ENCODE peak calls at places on chromosomes 11 and 22, in six cellular contexts. E, F, J, C, L and R are unnamed samples.

GRCh38 chr22:24427500-24428164 is at the start of gene ADORA2A:
- DNase-seq in E (no peak), F (no peak), J (no peak), C (no peak), L (no peak), R (peak; percentile 18)

GRCh38 chr11:46668480-46669085 is 31.8 kb downstream of the ARHGAP1 start:
- DNase-seq in E (no peak), F (no peak), J (no peak), C (no peak), L (no peak), R (no peak)

GRCh38 chr11:118845369-118845768 is 38.3 kb upstream of the CXCR5 start:
- DNase-seq in E (no peak), F (no peak), J (no peak), C (no peak), L (no peak), R (no peak)

GRCh38 chr22:19524170-19525115 is at the start of gene CLDN5:
- DNase-seq in E (peak; percentile 57), F (no peak), J (no peak), C (no peak), L (no peak), R (peak; percentile 51)

GRCh38 chr11:68446046-68446725 is 14.4 kb upstream of the PPP6R3 start:
- DNase-seq in E (no peak), F (no peak), J (no peak), C (no peak), L (no peak), R (no peak)

GRCh38 chr22:41367680-41368542 is 13.8 kb upstream of the TEF start:
- DNase-seq in E (no peak), F (no peak), J (peak; percentile 76), C (no peak), L (no peak), R (peak; percentile 45)

GRCh38 chr22:46948411-46949144 is 186.1 kb downstream of the TBC1D22A start:
- DNase-seq in E (no peak), F (no peak), J (no peak), C (no peak), L (no peak), R (no peak)

GRCh38 chr11:77183421-77183984 is 55.5 kb downstream of the MYO7A start:
- DNase-seq in E (no peak), F (no peak), J (no peak), C (no peak), L (no peak), R (no peak)

GRCh38 chr11:117045956-117046355 is 52.3 kb downstream of the SIK3 start:
- DNase-seq in E (no peak), F (no peak), J (no peak), C (no peak), L (no peak), R (no peak)

GRCh38 chr22:24727218-24727851 is 47.2 kb downstream of the PIWIL3 start:
- DNase-seq in E (no peak), F (peak; percentile 72), J (no peak), C (peak; percentile 16), L (peak; percentile 83), R (no peak)

GRCh38 chr11:62295504-62295903 is 3.4 kb downstream of the SCGB1D4 start:
- DNase-seq in E (peak; percentile 54), F (no peak), J (no peak), C (no peak), L (no peak), R (no peak)

GRCh38 chr11:9138612-9139579 is 47.5 kb upstream of the SCUBE2 start:
- DNase-seq in E (no peak), F (peak; percentile 75), J (peak; percentile 73), C (peak; percentile 61), L (peak; percentile 94), R (no peak)

GRCh38 chr11:1693327-1694063 is 3.5 kb upstream of the KRTAP5-6 start:
- DNase-seq in E (peak; percentile 96), F (peak; percentile 59), J (peak; percentile 66), C (peak; percentile 1), L (peak; percentile 38), R (peak; percentile 94)

GRCh38 chr11:130847517-130847916 is 68.8 kb downstream of the SNX19 start:
- DNase-seq in E (no peak), F (peak; percentile 46), J (no peak), C (peak; percentile 73), L (peak; percentile 67), R (no peak)

GRCh38 chr11:119885067-119885466 is 156.1 kb upstream of the NECTIN1 start:
- DNase-seq in E (no peak), F (no peak), J (no peak), C (no peak), L (no peak), R (no peak)

GRCh38 chr11:118202599-118203422 is 22.0 kb downstream of the JAML start:
- DNase-seq in E (no peak), F (no peak), J (no peak), C (no peak), L (no peak), R (no peak)

GRCh38 chr22:42419328-42419881 is 12.8 kb downstream of the NFAM1 start:
- DNase-seq in E (no peak), F (no peak), J (no peak), C (no peak), L (no peak), R (no peak)

GRCh38 chr22:27094633-27095308 is 437.4 kb downstream of the MIAT start:
- DNase-seq in E (no peak), F (no peak), J (no peak), C (no peak), L (no peak), R (no peak)

GRCh38 chr11:33651555-33651954 is 49.1 kb downstream of the C11orf91 start:
- DNase-seq in E (no peak), F (no peak), J (no peak), C (no peak), L (no peak), R (no peak)

GRCh38 chr22:41517172-41518047 is 26.9 kb downstream of the POLR3H start:
- DNase-seq in E (peak; percentile 80), F (no peak), J (peak; percentile 49), C (no peak), L (no peak), R (peak; percentile 85)

GRCh38 chr11:62732830-62733229 is 4.5 kb downstream of the TTC9C start:
- DNase-seq in E (no peak), F (no peak), J (no peak), C (no peak), L (no peak), R (no peak)

GRCh38 chr22:20258584-20259335 is 9.4 kb downstream of the RTN4R start:
- DNase-seq in E (peak; percentile 36), F (no peak), J (no peak), C (no peak), L (no peak), R (no peak)

GRCh38 chr22:24703101-24703500 is 71.4 kb downstream of the PIWIL3 start:
- DNase-seq in E (no peak), F (no peak), J (no peak), C (no peak), L (no peak), R (no peak)

GRCh38 chr11:3218483-3219280 is at the start of gene MRGPRG:
- DNase-seq in E (no peak), F (no peak), J (no peak), C (no peak), L (no peak), R (no peak)

GRCh38 chr22:24240381-24240780 is 4.5 kb downstream of the GGT5 start:
- DNase-seq in E (no peak), F (no peak), J (no peak), C (no peak), L (no peak), R (no peak)

GRCh38 chr11:2093575-2094353 is 45.4 kb downstream of the IGF2 start:
- DNase-seq in E (no peak), F (no peak), J (no peak), C (no peak), L (no peak), R (no peak)

GRCh38 chr11:114253771-114254170 is 42.4 kb upstream of the NNMT start:
- DNase-seq in E (no peak), F (no peak), J (no peak), C (no peak), L (no peak), R (no peak)

DNA sequence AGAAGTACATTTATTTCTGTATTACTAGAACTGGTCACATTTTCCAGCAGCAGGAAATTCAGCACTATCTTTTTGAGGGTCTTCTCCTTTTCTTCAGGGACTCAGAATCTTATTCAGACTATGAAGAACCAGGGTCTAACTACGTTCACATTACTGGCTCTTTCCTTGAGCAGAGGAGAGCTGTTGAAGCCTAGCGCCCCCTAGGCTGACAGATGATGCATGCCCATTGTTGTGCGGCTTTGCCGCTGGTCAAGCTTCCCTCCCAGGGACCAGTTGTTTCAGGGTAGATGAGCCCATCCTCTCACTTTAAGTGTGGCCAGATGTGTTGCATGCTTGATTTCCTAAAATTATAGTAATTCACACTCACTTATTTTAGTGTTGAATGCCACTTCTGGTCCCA is 168.2 kb upstream of the PDGFD start:
- DNase-seq in E (peak; percentile 53), F (peak; percentile 32), J (no peak), C (no peak), L (no peak), R (peak; percentile 66)
- TF ChIP-seq CTCF in E (peak; percentile 41), F (peak; percentile 14), J (no peak), C (no peak), L (peak; percentile 29), R (peak; percentile 38)

GRCh38 chr11:11476499-11476898 is 123.4 kb upstream of the CSNK2A3 start:
- DNase-seq in E (no peak), F (no peak), J (no peak), C (no peak), L (no peak), R (no peak)

GRCh38 chr11:11476971-11477645 is 124.1 kb upstream of the CSNK2A3 start:
- DNase-seq in E (no peak), F (no peak), J (no peak), C (no peak), L (no peak), R (no peak)

GRCh38 chr11:11478021-11478420 is 125.0 kb upstream of the CSNK2A3 start:
- DNase-seq in E (no peak), F (no peak), J (no peak), C (no peak), L (no peak), R (no peak)

GRCh38 chr11:11480951-11481350 is 127.9 kb upstream of the CSNK2A3 start:
- DNase-seq in E (no peak), F (no peak), J (no peak), C (no peak), L (no peak), R (no peak)

GRCh38 chr11:11478687-11479086 is 125.6 kb upstream of the CSNK2A3 start:
- DNase-seq in E (no peak), F (no peak), J (no peak), C (no peak), L (no peak), R (no peak)
- TF ChIP-seq CTCF in E (no peak), F (no peak), J (no peak), C (no peak), L (no peak), R (no peak)

GRCh38 chr11:4826425-4826824 is 5.3 kb downstream of the OR51F2 start:
- DNase-seq in E (no peak), F (no peak), J (no peak), C (peak; percentile 24), L (no peak), R (no peak)
- TF ChIP-seq CTCF in E (no peak), F (peak; percentile 19), J (no peak), C (peak; percentile 19), L (peak; percentile 38), R (no peak)

DNA sequence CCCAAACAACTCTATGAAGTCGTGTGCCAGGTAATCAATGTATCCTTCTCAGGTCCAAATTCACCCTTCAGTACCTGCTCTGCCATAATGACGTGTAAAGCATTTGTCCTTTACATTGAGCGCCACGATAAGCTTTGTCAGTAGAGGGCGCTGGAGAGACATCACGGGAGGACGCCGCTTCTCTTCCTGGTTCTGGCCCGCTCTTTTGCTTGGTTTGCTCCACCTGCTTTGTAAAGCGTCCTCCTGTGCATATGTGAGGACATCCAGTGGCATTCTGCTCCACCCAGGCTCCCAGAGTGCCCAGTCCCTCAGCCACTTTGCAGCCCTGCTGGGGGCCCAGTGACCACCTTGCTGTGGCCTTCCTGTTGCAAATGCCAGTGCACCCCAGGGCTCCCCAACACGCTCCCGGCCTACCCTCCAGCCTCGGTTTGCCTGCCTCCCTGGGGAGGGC is 61.1 kb downstream of the WT1 start:
- DNase-seq in E (peak; percentile 75), F (peak; percentile 19), J (no peak), C (no peak), L (peak; percentile 13), R (peak; percentile 61)
- TF ChIP-seq CTCF in E (peak; percentile 75), F (peak; percentile 26), J (no peak), C (peak; percentile 31), L (peak; percentile 85), R (peak; percentile 64)